ENCODE peak calls at places on chromosome 16, in six cellular contexts. One of them, this sample, is unnamed.
A peak's percentile ranks its signal among the peaks of the same experiment; 100 is the strongest.

GRCh38 chr16:67326115-67326471 is 448 bp downstream of the KCTD19 start:
- DNase-seq in IMR-90: no peak
- DNase-seq in H9: no peak
- DNase-seq in mesendoderm: no peak
- DNase-seq in H1: no peak
- DNase-seq in mesenchymal stem cell: no peak
- DNase-seq in this sample: no peak

GRCh38 chr16:20355114-20355782 is 2.7 kb upstream of the UMOD start:
- DNase-seq in IMR-90: no peak
- DNase-seq in H9: no peak
- DNase-seq in mesendoderm: no peak
- DNase-seq in H1: no peak
- DNase-seq in mesenchymal stem cell: no peak
- DNase-seq in this sample: no peak

GRCh38 chr16:11303405-11304138 is 22.4 kb upstream of the PRM1 start:
- DNase-seq in IMR-90: no peak
- DNase-seq in H9: no peak
- DNase-seq in mesendoderm: no peak
- DNase-seq in H1: no peak
- DNase-seq in mesenchymal stem cell: peak; percentile 36
- DNase-seq in this sample: no peak

GRCh38 chr16:58331024-58331707 is 36.3 kb upstream of the PRSS54 start:
- DNase-seq in IMR-90: no peak
- DNase-seq in H9: peak; percentile 83
- DNase-seq in mesendoderm: peak; percentile 67
- DNase-seq in H1: peak; percentile 61
- DNase-seq in mesenchymal stem cell: no peak
- DNase-seq in this sample: peak; percentile 24

GRCh38 chr16:12096162-12096781 is 119.7 kb downstream of the SNX29 start:
- DNase-seq in IMR-90: peak; percentile 43
- DNase-seq in H9: no peak
- DNase-seq in mesendoderm: no peak
- DNase-seq in H1: no peak
- DNase-seq in mesenchymal stem cell: peak; percentile 55
- DNase-seq in this sample: no peak

GRCh38 chr16:77191259-77191969 is 424 bp downstream of the MON1B start:
- DNase-seq in IMR-90: no peak
- DNase-seq in H9: no peak
- DNase-seq in mesendoderm: no peak
- DNase-seq in H1: no peak
- DNase-seq in mesenchymal stem cell: peak; percentile 30
- DNase-seq in this sample: no peak

GRCh38 chr16:69481901-69482341 is 57.5 kb downstream of the CYB5B start:
- DNase-seq in IMR-90: peak; percentile 48
- DNase-seq in H9: peak; percentile 50
- DNase-seq in mesendoderm: peak; percentile 46
- DNase-seq in H1: no peak
- DNase-seq in mesenchymal stem cell: no peak
- DNase-seq in this sample: no peak

GRCh38 chr16:21100447-21100846 is 50.2 kb downstream of the DNAH3 start:
- DNase-seq in IMR-90: peak; percentile 90
- DNase-seq in H9: no peak
- DNase-seq in mesendoderm: no peak
- DNase-seq in H1: no peak
- DNase-seq in mesenchymal stem cell: peak; percentile 68
- DNase-seq in this sample: no peak

GRCh38 chr16:67651847-67652246 is 6.9 kb downstream of the CARMIL2 start:
- DNase-seq in IMR-90: no peak
- DNase-seq in H9: no peak
- DNase-seq in mesendoderm: no peak
- DNase-seq in H1: no peak
- DNase-seq in mesenchymal stem cell: no peak
- DNase-seq in this sample: no peak

GRCh38 chr16:54974391-54974790 is 43.7 kb downstream of the IRX5 start:
- DNase-seq in IMR-90: no peak
- DNase-seq in H9: no peak
- DNase-seq in mesendoderm: no peak
- DNase-seq in H1: no peak
- DNase-seq in mesenchymal stem cell: no peak
- DNase-seq in this sample: no peak

GRCh38 chr16:64738321-64738960 is 383.4 kb downstream of the CDH11 start:
- DNase-seq in IMR-90: peak; percentile 66
- DNase-seq in H9: no peak
- DNase-seq in mesendoderm: no peak
- DNase-seq in H1: no peak
- DNase-seq in mesenchymal stem cell: peak; percentile 38
- DNase-seq in this sample: no peak

GRCh38 chr16:79599837-79600635 is 501 bp downstream of the MAF start:
- DNase-seq in IMR-90: no peak
- DNase-seq in H9: peak; percentile 67
- DNase-seq in mesendoderm: peak; percentile 70
- DNase-seq in H1: peak; percentile 77
- DNase-seq in mesenchymal stem cell: peak; percentile 65
- DNase-seq in this sample: peak; percentile 77

GRCh38 chr16:65728652-65729051 is 606.8 kb upstream of the CDH11 start:
- DNase-seq in IMR-90: no peak
- DNase-seq in H9: no peak
- DNase-seq in mesendoderm: peak; percentile 7
- DNase-seq in H1: no peak
- DNase-seq in mesenchymal stem cell: no peak
- DNase-seq in this sample: no peak

GRCh38 chr16:50121278-50121677 is 31.8 kb upstream of the TENT4B start:
- DNase-seq in IMR-90: no peak
- DNase-seq in H9: no peak
- DNase-seq in mesendoderm: no peak
- DNase-seq in H1: no peak
- DNase-seq in mesenchymal stem cell: no peak
- DNase-seq in this sample: no peak

GRCh38 chr16:29687755-29688154 is 8.8 kb downstream of the QPRT start:
- DNase-seq in IMR-90: no peak
- DNase-seq in H9: no peak
- DNase-seq in mesendoderm: no peak
- DNase-seq in H1: no peak
- DNase-seq in mesenchymal stem cell: no peak
- DNase-seq in this sample: no peak

GRCh38 chr16:29686740-29687327 is 7.9 kb downstream of the QPRT start:
- DNase-seq in IMR-90: no peak
- DNase-seq in H9: no peak
- DNase-seq in mesendoderm: no peak
- DNase-seq in H1: no peak
- DNase-seq in mesenchymal stem cell: no peak
- DNase-seq in this sample: no peak

GRCh38 chr16:29684671-29685070 is 5.7 kb downstream of the QPRT start:
- DNase-seq in IMR-90: no peak
- DNase-seq in H9: no peak
- DNase-seq in mesendoderm: no peak
- DNase-seq in H1: no peak
- DNase-seq in mesenchymal stem cell: no peak
- DNase-seq in this sample: no peak

GRCh38 chr16:29683543-29684090 is 4.6 kb downstream of the QPRT start:
- DNase-seq in IMR-90: no peak
- DNase-seq in H9: no peak
- DNase-seq in mesendoderm: no peak
- DNase-seq in H1: no peak
- DNase-seq in mesenchymal stem cell: no peak
- DNase-seq in this sample: no peak

GRCh38 chr16:29688172-29688571 is 9.2 kb downstream of the QPRT start:
- DNase-seq in IMR-90: no peak
- DNase-seq in H9: no peak
- DNase-seq in mesendoderm: no peak
- DNase-seq in H1: no peak
- DNase-seq in mesenchymal stem cell: no peak
- DNase-seq in this sample: no peak
- H3K18ac ChIP-seq in IMR-90: no peak overlapping the region
- H3K18ac ChIP-seq in H9: no peak overlapping the region
- H3K18ac ChIP-seq in mesendoderm: no peak overlapping the region
- H3K18ac ChIP-seq in H1: no peak overlapping the region
- H3K18ac ChIP-seq in mesenchymal stem cell: no peak overlapping the region
- H3K18ac ChIP-seq in this sample: no peak overlapping the region

GRCh38 chr16:74984670-74985411 is at the start of gene WDR59:
- DNase-seq in IMR-90: peak; percentile 99
- DNase-seq in H9: peak; percentile 100
- DNase-seq in mesendoderm: peak; percentile 100
- DNase-seq in H1: peak; percentile 98
- DNase-seq in mesenchymal stem cell: peak; percentile 99
- DNase-seq in this sample: peak; percentile 98
- H2BK120ac ChIP-seq in IMR-90: no peak within 1 kb of the TSS
- H2BK120ac ChIP-seq in H9: no peak within 1 kb of the TSS
- H2BK120ac ChIP-seq in mesendoderm: no peak within 1 kb of the TSS
- H2BK120ac ChIP-seq in H1: no peak within 1 kb of the TSS
- H2BK120ac ChIP-seq in mesenchymal stem cell: peak within 1 kb of the TSS; percentile 84
- H2BK120ac ChIP-seq in this sample: peak within 1 kb of the TSS; percentile 55

DNA sequence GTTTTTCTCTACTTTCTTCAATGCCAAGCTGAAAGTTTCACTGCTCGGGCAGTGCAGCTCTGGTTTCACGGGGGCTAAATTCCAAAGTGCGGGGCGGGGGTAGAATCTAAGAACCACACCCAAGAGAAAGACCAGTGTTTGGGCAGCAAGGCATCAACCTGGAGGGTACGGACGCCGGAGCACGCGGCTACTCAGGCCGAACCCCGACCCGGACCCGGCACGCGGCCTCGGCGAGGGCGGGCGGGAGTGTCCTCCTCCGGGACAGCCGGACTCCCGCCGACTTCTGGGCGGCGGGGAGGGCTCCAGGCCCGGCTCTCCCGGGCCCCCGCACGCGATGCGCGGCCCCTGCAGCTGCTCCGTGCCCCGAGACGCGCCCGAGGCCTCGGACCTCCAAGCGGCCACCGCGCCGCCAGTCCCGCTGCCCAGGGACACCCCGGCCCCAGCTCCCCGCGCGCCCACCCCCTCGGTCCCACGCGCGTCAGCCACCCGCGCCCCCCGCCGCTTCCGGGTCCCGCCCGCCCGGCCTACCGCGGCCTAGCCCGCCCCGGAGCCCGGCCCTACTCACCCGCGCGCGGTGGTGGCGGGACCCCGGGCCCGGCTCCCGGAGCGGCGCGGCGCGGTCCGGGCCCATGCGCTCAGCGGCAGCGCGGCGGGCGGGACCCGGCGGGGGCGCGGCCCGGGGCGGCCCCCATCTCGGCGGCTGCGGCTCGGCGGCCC is 561 bp downstream of the AXIN1 start:
- DNase-seq in IMR-90: no peak
- DNase-seq in H9: no peak
- DNase-seq in mesendoderm: peak; percentile 33
- DNase-seq in H1: no peak
- DNase-seq in mesenchymal stem cell: peak; percentile 26
- DNase-seq in this sample: no peak
- H3K18ac ChIP-seq in IMR-90: no peak overlapping the region
- H3K18ac ChIP-seq in H9: no peak overlapping the region
- H3K18ac ChIP-seq in mesendoderm: peak overlapping the region; percentile 60
- H3K18ac ChIP-seq in H1: no peak overlapping the region
- H3K18ac ChIP-seq in mesenchymal stem cell: peak overlapping the region; percentile 63
- H3K18ac ChIP-seq in this sample: peak overlapping the region; percentile 73

GRCh38 chr16:3106205-3106928 is 6.0 kb upstream of the ZNF205 start:
- DNase-seq in IMR-90: peak; percentile 89
- DNase-seq in H9: peak; percentile 97
- DNase-seq in mesendoderm: peak; percentile 95
- DNase-seq in H1: peak; percentile 97
- DNase-seq in mesenchymal stem cell: peak; percentile 85
- DNase-seq in this sample: peak; percentile 89
- H2BK120ac ChIP-seq in IMR-90: peak overlapping the region; percentile 6
- H2BK120ac ChIP-seq in H9: no peak overlapping the region
- H2BK120ac ChIP-seq in mesendoderm: no peak overlapping the region
- H2BK120ac ChIP-seq in H1: peak overlapping the region; percentile 54
- H2BK120ac ChIP-seq in mesenchymal stem cell: peak overlapping the region; percentile 84
- H2BK120ac ChIP-seq in this sample: peak overlapping the region; percentile 6

GRCh38 chr16:84726670-84727467 is 27.1 kb downstream of the USP10 start:
- DNase-seq in IMR-90: no peak
- DNase-seq in H9: no peak
- DNase-seq in mesendoderm: no peak
- DNase-seq in H1: peak; percentile 47
- DNase-seq in mesenchymal stem cell: peak; percentile 39
- DNase-seq in this sample: no peak
- H3K18ac ChIP-seq in IMR-90: no peak overlapping the region
- H3K18ac ChIP-seq in H9: no peak overlapping the region
- H3K18ac ChIP-seq in mesendoderm: peak overlapping the region; percentile 29
- H3K18ac ChIP-seq in H1: no peak overlapping the region
- H3K18ac ChIP-seq in mesenchymal stem cell: peak overlapping the region; percentile 21
- H3K18ac ChIP-seq in this sample: no peak overlapping the region

GRCh38 chr16:26816266-26816665 is 250.5 kb upstream of the C16orf82 start:
- DNase-seq in IMR-90: no peak
- DNase-seq in H9: no peak
- DNase-seq in mesendoderm: no peak
- DNase-seq in H1: no peak
- DNase-seq in mesenchymal stem cell: no peak
- DNase-seq in this sample: no peak
- H2BK120ac ChIP-seq in IMR-90: no peak overlapping the region
- H2BK120ac ChIP-seq in H9: no peak overlapping the region
- H2BK120ac ChIP-seq in mesendoderm: no peak overlapping the region
- H2BK120ac ChIP-seq in H1: no peak overlapping the region
- H2BK120ac ChIP-seq in mesenchymal stem cell: no peak overlapping the region
- H2BK120ac ChIP-seq in this sample: no peak overlapping the region

GRCh38 chr16:29862383-29862883 is 593 bp downstream of the CDIPT start:
- DNase-seq in IMR-90: no peak
- DNase-seq in H9: no peak
- DNase-seq in mesendoderm: peak; percentile 27
- DNase-seq in H1: no peak
- DNase-seq in mesenchymal stem cell: peak; percentile 30
- DNase-seq in this sample: no peak
- H3K18ac ChIP-seq in IMR-90: peak overlapping the region; percentile 5
- H3K18ac ChIP-seq in H9: no peak overlapping the region
- H3K18ac ChIP-seq in mesendoderm: peak overlapping the region; percentile 29
- H3K18ac ChIP-seq in H1: peak overlapping the region; percentile 48
- H3K18ac ChIP-seq in mesenchymal stem cell: peak overlapping the region; percentile 62
- H3K18ac ChIP-seq in this sample: peak overlapping the region; percentile 91

DNA sequence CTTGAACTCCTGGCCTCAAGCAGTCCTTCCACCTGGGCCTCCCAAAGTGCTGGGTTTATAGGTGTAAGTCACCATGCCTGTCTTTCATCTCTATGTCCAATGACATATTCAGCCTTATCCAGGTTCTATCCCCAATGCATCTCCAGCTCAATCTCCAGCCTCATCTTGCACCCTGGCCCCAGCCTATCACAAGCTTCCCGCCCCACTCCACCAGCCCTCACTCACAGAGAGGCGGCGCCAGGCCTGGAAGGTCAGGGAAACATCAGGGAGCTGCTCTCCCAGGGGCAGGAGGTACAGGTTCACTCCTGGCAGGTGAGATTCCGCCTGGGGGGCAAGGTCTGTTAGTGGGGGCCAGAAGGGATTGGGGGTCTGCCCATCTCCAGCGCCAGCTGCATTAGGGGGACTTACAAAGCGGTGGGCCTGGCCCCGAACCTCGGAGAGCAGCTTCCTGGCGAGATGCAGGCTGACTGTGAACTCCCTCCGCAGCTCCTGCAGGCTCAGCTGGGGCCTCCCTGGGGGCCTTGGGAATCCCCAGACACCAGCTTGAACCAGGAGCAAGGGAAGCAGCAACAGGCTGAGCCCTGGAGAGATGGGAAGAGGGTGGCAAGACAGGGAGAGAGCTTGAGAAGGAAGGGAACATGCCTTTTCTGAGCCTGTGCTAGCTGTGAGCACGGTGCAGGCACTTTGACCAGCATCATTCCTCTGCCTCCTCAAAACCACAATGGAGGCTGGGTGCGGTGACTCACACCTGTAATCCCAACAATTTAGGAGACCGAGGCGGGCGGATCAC is 3.0 kb downstream of the IL27 start:
- DNase-seq in IMR-90: no peak
- DNase-seq in H9: no peak
- DNase-seq in mesendoderm: no peak
- DNase-seq in H1: no peak
- DNase-seq in mesenchymal stem cell: no peak
- DNase-seq in this sample: no peak
- H2BK120ac ChIP-seq in IMR-90: no peak overlapping the region
- H2BK120ac ChIP-seq in H9: no peak overlapping the region
- H2BK120ac ChIP-seq in mesendoderm: no peak overlapping the region
- H2BK120ac ChIP-seq in H1: no peak overlapping the region
- H2BK120ac ChIP-seq in mesenchymal stem cell: no peak overlapping the region
- H2BK120ac ChIP-seq in this sample: no peak overlapping the region

GRCh38 chr16:71883193-71883848 is 661 bp downstream of the ZNF821 start:
- DNase-seq in IMR-90: peak; percentile 6
- DNase-seq in H9: peak; percentile 82
- DNase-seq in mesendoderm: peak; percentile 70
- DNase-seq in H1: peak; percentile 86
- DNase-seq in mesenchymal stem cell: peak; percentile 32
- DNase-seq in this sample: peak; percentile 38
- H3K18ac ChIP-seq in IMR-90: no peak overlapping the region
- H3K18ac ChIP-seq in H9: no peak overlapping the region
- H3K18ac ChIP-seq in mesendoderm: peak overlapping the region; percentile 97
- H3K18ac ChIP-seq in H1: no peak overlapping the region
- H3K18ac ChIP-seq in mesenchymal stem cell: peak overlapping the region; percentile 95
- H3K18ac ChIP-seq in this sample: peak overlapping the region; percentile 95

This sample was measured in neuronal stem cell.